ENCODE peak calls at places on chromosome 11, in six cellular contexts. One of them, this sample, is unnamed.

GRCh38 chr11:72743321-72744221 is 8.6 kb downstream of the ARAP1 start:
- DNase-seq in CD4-positive, CD25-positive, alpha-beta regulatory T cell: no peak
- DNase-seq in naive thymus-derived CD8-positive, alpha-beta T cell: no peak
- DNase-seq in HL-60: no peak
- DNase-seq in nucleus accumbens: no peak
- DNase-seq in KBM-7: peak; percentile 26
- DNase-seq in this sample: no peak

GRCh38 chr11:40227730-40228129 is 1231.7 kb downstream of the LRRC4C start:
- DNase-seq in CD4-positive, CD25-positive, alpha-beta regulatory T cell: no peak
- DNase-seq in naive thymus-derived CD8-positive, alpha-beta T cell: no peak
- DNase-seq in HL-60: no peak
- DNase-seq in nucleus accumbens: no peak
- DNase-seq in KBM-7: no peak
- DNase-seq in this sample: no peak

GRCh38 chr11:74220376-74220775 is 49.3 kb downstream of the PPME1 start:
- DNase-seq in CD4-positive, CD25-positive, alpha-beta regulatory T cell: no peak
- DNase-seq in naive thymus-derived CD8-positive, alpha-beta T cell: no peak
- DNase-seq in HL-60: no peak
- DNase-seq in nucleus accumbens: no peak
- DNase-seq in KBM-7: no peak
- DNase-seq in this sample: no peak

GRCh38 chr11:37353192-37353591 is 755.2 kb upstream of the RAG2 start:
- DNase-seq in CD4-positive, CD25-positive, alpha-beta regulatory T cell: no peak
- DNase-seq in naive thymus-derived CD8-positive, alpha-beta T cell: no peak
- DNase-seq in HL-60: no peak
- DNase-seq in nucleus accumbens: no peak
- DNase-seq in KBM-7: no peak
- DNase-seq in this sample: no peak

GRCh38 chr11:106088896-106089295 is 11.4 kb downstream of the AASDHPPT start:
- DNase-seq in CD4-positive, CD25-positive, alpha-beta regulatory T cell: no peak
- DNase-seq in naive thymus-derived CD8-positive, alpha-beta T cell: no peak
- DNase-seq in HL-60: no peak
- DNase-seq in nucleus accumbens: no peak
- DNase-seq in KBM-7: no peak
- DNase-seq in this sample: no peak

GRCh38 chr11:112322173-112322813 is 61.6 kb upstream of the PLET1 start:
- DNase-seq in CD4-positive, CD25-positive, alpha-beta regulatory T cell: no peak
- DNase-seq in naive thymus-derived CD8-positive, alpha-beta T cell: no peak
- DNase-seq in HL-60: no peak
- DNase-seq in nucleus accumbens: no peak
- DNase-seq in KBM-7: no peak
- DNase-seq in this sample: no peak

GRCh38 chr11:119666463-119667131 is 62.4 kb downstream of the NECTIN1 start:
- DNase-seq in CD4-positive, CD25-positive, alpha-beta regulatory T cell: peak; percentile 17
- DNase-seq in naive thymus-derived CD8-positive, alpha-beta T cell: peak; percentile 51
- DNase-seq in HL-60: no peak
- DNase-seq in nucleus accumbens: no peak
- DNase-seq in KBM-7: peak; percentile 66
- DNase-seq in this sample: peak; percentile 92

GRCh38 chr11:65444314-65445051 is 21.9 kb downstream of the NEAT1 start:
- DNase-seq in CD4-positive, CD25-positive, alpha-beta regulatory T cell: no peak
- DNase-seq in naive thymus-derived CD8-positive, alpha-beta T cell: no peak
- DNase-seq in HL-60: no peak
- DNase-seq in nucleus accumbens: no peak
- DNase-seq in KBM-7: peak; percentile 39
- DNase-seq in this sample: no peak

GRCh38 chr11:79441159-79441875 is 487 bp upstream of the TENM4 start:
- DNase-seq in CD4-positive, CD25-positive, alpha-beta regulatory T cell: no peak
- DNase-seq in naive thymus-derived CD8-positive, alpha-beta T cell: no peak
- DNase-seq in HL-60: no peak
- DNase-seq in nucleus accumbens: no peak
- DNase-seq in KBM-7: peak; percentile 53
- DNase-seq in this sample: no peak

GRCh38 chr11:69644071-69644961 is 3.4 kb downstream of the CCND1 start:
- DNase-seq in CD4-positive, CD25-positive, alpha-beta regulatory T cell: no peak
- DNase-seq in naive thymus-derived CD8-positive, alpha-beta T cell: no peak
- DNase-seq in HL-60: no peak
- DNase-seq in nucleus accumbens: no peak
- DNase-seq in KBM-7: no peak
- DNase-seq in this sample: peak; percentile 57

GRCh38 chr11:117697319-117697718 is 99.7 kb downstream of the DSCAML1 start:
- DNase-seq in CD4-positive, CD25-positive, alpha-beta regulatory T cell: no peak
- DNase-seq in naive thymus-derived CD8-positive, alpha-beta T cell: no peak
- DNase-seq in HL-60: no peak
- DNase-seq in nucleus accumbens: no peak
- DNase-seq in KBM-7: no peak
- DNase-seq in this sample: no peak

GRCh38 chr11:3104051-3104714 is 47.0 kb upstream of the CARS1 start:
- DNase-seq in CD4-positive, CD25-positive, alpha-beta regulatory T cell: no peak
- DNase-seq in naive thymus-derived CD8-positive, alpha-beta T cell: no peak
- DNase-seq in HL-60: no peak
- DNase-seq in nucleus accumbens: no peak
- DNase-seq in KBM-7: no peak
- DNase-seq in this sample: no peak

GRCh38 chr11:1825039-1825740 is 9.6 kb upstream of the SYT8 start:
- DNase-seq in CD4-positive, CD25-positive, alpha-beta regulatory T cell: no peak
- DNase-seq in naive thymus-derived CD8-positive, alpha-beta T cell: no peak
- DNase-seq in HL-60: no peak
- DNase-seq in nucleus accumbens: no peak
- DNase-seq in KBM-7: peak; percentile 58
- DNase-seq in this sample: no peak

GRCh38 chr11:130964393-130964792 is 48.1 kb upstream of the SNX19 start:
- DNase-seq in CD4-positive, CD25-positive, alpha-beta regulatory T cell: no peak
- DNase-seq in naive thymus-derived CD8-positive, alpha-beta T cell: no peak
- DNase-seq in HL-60: no peak
- DNase-seq in nucleus accumbens: no peak
- DNase-seq in KBM-7: no peak
- DNase-seq in this sample: no peak

GRCh38 chr11:107683807-107684206 is 28.0 kb downstream of the SLN start:
- DNase-seq in CD4-positive, CD25-positive, alpha-beta regulatory T cell: no peak
- DNase-seq in naive thymus-derived CD8-positive, alpha-beta T cell: no peak
- DNase-seq in HL-60: peak; percentile 26
- DNase-seq in nucleus accumbens: no peak
- DNase-seq in KBM-7: no peak
- DNase-seq in this sample: no peak